ENCODE peak calls at places on chromosomes 6 and 20, in six cellular contexts. I is esophagus squamous epithelium, L is K562, B is body of pancreas, Y is transverse colon, O is heart left ventricle. S is an unnamed sample.

GRCh38 chr20:32497589-32498224 is 87.4 kb downstream of the NOL4L start:
- DNase-seq in I (no peak), L (no peak), B (no peak), Y (no peak), O (no peak), S (no peak)

GRCh38 chr20:34621383-34622367 is 55.2 kb downstream of the PIGU start:
- DNase-seq in I (no peak), L (no peak), B (no peak), Y (peak; percentile 58), O (no peak), S (no peak)

GRCh38 chr20:10447028-10447427 is 11.9 kb downstream of the SLX4IP start:
- DNase-seq in I (no peak), L (peak; percentile 36), B (no peak), Y (peak; percentile 36), O (no peak), S (peak; percentile 43)

GRCh38 chr6:144294016-144294415 is 8.9 kb downstream of the UTRN start:
- DNase-seq in I (no peak), L (no peak), B (no peak), Y (no peak), O (no peak), S (no peak)

GRCh38 chr6:134379086-134379485 is 61.2 kb upstream of the SGK1 start:
- DNase-seq in I (no peak), L (no peak), B (peak; percentile 90), Y (peak; percentile 84), O (no peak), S (no peak)

GRCh38 chr6:105077592-105078463 is 102.0 kb downstream of the POPDC3 start:
- DNase-seq in I (no peak), L (peak; percentile 59), B (no peak), Y (no peak), O (no peak), S (no peak)

GRCh38 chr20:46767127-46767761 is 57.8 kb downstream of the SLC2A10 start:
- DNase-seq in I (no peak), L (peak; percentile 56), B (peak; percentile 19), Y (peak; percentile 51), O (no peak), S (peak; percentile 40)

GRCh38 chr6:92849636-92850035 is 569.7 kb downstream of the EPHA7 start:
- DNase-seq in I (no peak), L (no peak), B (no peak), Y (no peak), O (no peak), S (no peak)

GRCh38 chr20:46757754-46758678 is 48.6 kb downstream of the SLC2A10 start:
- DNase-seq in I (no peak), L (peak; percentile 76), B (peak; percentile 45), Y (peak; percentile 51), O (peak; percentile 40), S (peak; percentile 60)

GRCh38 chr6:44576132-44576601 is 188.7 kb downstream of the CDC5L start:
- DNase-seq in I (no peak), L (no peak), B (no peak), Y (no peak), O (no peak), S (no peak)

GRCh38 chr6:17417817-17418216 is 24.4 kb downstream of the CAP2 start:
- DNase-seq in I (no peak), L (no peak), B (no peak), Y (no peak), O (no peak), S (peak; percentile 60)

GRCh38 chr6:147204060-147204785 is at the start of gene STXBP5:
- DNase-seq in I (no peak), L (peak; percentile 73), B (peak; percentile 65), Y (peak; percentile 63), O (peak; percentile 68), S (no peak)

GRCh38 chr6:141667580-141668309 is 465.0 kb upstream of the GJE1 start:
- DNase-seq in I (no peak), L (no peak), B (no peak), Y (no peak), O (no peak), S (no peak)

DNA sequence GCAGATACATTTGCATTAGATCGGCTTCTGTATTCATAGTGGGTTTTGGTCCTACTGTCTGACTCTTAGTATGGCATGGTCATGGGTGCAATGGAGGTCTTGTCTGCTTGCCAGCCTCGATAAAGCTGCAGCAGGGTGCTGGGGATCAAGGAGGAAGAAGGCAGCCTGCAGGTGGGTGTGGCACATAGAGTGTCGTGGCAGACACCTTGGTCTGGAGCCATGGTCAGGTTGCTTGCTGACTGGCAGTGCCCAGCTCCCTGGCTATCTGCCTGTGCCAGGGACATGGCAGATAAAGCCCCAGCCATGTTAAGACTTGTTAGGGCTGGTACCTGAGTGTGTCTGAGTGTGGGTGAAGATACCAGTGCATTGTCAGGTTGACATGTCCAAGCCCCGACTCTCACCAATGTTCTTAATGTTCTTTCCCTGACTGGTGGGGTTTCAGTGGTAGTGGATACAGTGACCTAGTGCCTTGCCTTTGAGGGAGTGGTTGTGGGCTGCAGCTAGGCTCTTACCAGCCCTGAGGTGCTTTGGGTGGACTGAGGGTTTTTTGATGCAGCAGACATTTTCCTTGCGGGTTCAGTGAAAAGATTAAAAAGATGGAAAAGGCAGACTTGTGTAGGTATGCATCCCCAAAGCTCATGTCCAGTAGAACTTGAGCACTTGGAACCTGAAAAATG is 1.8 kb downstream of the FAM83D start:
- DNase-seq in I (no peak), L (peak; percentile 37), B (no peak), Y (peak; percentile 51), O (no peak), S (no peak)
- TF ChIP-seq POLR2A in I (no peak), L (no peak), B (no peak), Y (no peak), O (no peak), S (no peak)

GRCh38 chr6:89081423-89082322 is 1.1 kb downstream of the PNRC1 start:
- DNase-seq in I (peak; percentile 94), L (peak; percentile 96), B (peak; percentile 99), Y (peak; percentile 99), O (peak; percentile 100), S (peak; percentile 70)
- TF ChIP-seq POLR2A in I (peak; percentile 89), L (peak; percentile 85), B (peak; percentile 92), Y (peak; percentile 77), O (no peak), S (peak; percentile 79)

DNA sequence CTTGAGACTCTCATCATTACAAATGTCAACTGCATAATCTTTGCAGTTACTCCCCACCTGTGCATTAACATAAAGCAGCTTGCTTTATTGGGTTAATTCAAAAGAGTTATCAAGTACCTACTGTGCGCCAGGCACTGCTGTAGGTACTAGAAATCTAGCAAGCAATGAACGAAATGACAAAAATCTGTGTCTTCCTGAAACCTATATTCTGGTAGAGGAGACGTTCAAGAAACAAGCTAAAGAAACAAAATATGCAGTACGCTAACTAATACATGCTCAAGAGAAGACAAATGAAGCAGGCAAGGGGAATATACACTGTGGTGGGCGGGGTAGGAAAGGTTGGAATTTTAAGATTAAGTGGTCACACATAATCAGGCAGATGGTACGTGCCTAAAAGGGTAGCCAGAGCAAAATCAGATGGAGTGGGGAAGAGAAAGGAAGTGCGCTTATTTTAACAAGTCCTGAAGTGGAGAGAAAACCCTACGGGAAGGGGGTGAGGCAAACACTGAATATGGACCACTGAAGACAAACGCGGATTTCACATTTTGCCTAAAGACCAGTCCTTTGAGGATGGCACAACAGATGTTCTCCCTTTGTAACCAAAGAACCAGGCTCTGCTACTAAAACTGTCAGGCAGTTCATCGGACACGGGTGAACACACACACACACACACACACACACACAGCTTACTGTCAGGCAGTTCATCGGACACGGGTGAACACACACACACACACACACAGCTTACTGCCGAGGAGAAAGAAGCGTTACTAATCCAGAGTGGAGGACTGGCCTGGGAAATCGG is 1.2 kb downstream of the ELOVL2 start:
- DNase-seq in I (no peak), L (no peak), B (no peak), Y (no peak), O (no peak), S (no peak)
- TF ChIP-seq POLR2A in I (no peak), L (no peak), B (no peak), Y (no peak), O (no peak), S (no peak)

GRCh38 chr20:60327971-60328660 is 369.9 kb downstream of the CDH26 start:
- DNase-seq in I (no peak), L (no peak), B (no peak), Y (no peak), O (no peak), S (no peak)

GRCh38 chr20:60330461-60330860 is 372.2 kb downstream of the CDH26 start:
- DNase-seq in I (no peak), L (no peak), B (no peak), Y (no peak), O (no peak), S (no peak)

GRCh38 chr20:60332523-60332922 is 374.3 kb downstream of the CDH26 start:
- DNase-seq in I (no peak), L (no peak), B (no peak), Y (no peak), O (no peak), S (no peak)

GRCh38 chr20:60334936-60335335 is 376.7 kb downstream of the CDH26 start:
- DNase-seq in I (no peak), L (no peak), B (no peak), Y (no peak), O (no peak), S (no peak)

DNA sequence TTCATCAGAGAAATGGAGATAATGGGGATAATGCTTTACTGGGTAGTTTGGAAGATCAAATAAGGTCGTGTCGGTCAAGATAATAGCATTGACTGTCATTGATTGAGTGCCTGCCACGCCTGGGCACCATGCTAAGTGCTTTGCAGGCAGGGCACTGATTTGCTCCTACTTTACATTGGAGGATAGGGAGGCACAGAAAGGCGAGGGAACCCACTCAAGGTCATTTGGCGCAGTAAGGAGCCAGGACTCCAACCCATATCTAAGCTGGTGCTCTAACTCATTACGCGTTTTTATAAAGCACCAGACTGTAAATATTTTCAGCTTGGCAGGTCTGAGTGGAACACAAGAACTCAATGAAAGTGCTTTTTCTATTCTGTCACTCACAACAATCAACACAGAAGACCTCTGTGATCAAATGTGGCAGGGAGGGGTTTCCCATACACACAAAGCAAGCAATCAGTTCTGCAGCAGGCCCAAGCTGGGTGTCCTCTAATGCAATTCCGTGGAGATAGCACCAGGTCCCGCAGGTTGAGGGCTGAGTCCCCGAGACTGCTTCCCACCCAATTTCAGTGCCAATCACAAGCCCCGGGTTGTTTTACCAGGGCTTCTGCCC is 373.6 kb downstream of the CDH26 start:
- DNase-seq in I (no peak), L (no peak), B (no peak), Y (no peak), O (no peak), S (no peak)
- TF ChIP-seq POLR2A in I (no peak), L (no peak), B (no peak), Y (no peak), O (no peak), S (no peak)

GRCh38 chr6:138986578-138986977 is 1.5 kb downstream of the REPS1 start:
- DNase-seq in I (no peak), L (peak; percentile 45), B (no peak), Y (no peak), O (no peak), S (no peak)

GRCh38 chr6:138988469-138988834 is 399 bp upstream of the REPS1 start:
- DNase-seq in I (no peak), L (no peak), B (no peak), Y (no peak), O (no peak), S (no peak)

GRCh38 chr6:138989098-138989983 is 1.3 kb upstream of the REPS1 start:
- DNase-seq in I (no peak), L (no peak), B (no peak), Y (no peak), O (no peak), S (no peak)

GRCh38 chr6:138987299-138987642 is 782 bp downstream of the REPS1 start:
- DNase-seq in I (no peak), L (no peak), B (peak; percentile 34), Y (no peak), O (peak; percentile 39), S (no peak)

GRCh38 chr6:138987643-138988468 is at the start of gene REPS1:
- DNase-seq in I (peak; percentile 59), L (peak; percentile 94), B (peak; percentile 93), Y (peak; percentile 93), O (peak; percentile 92), S (peak; percentile 83)
- TF ChIP-seq POLR2A in I (peak; percentile 82), L (peak; percentile 92), B (peak; percentile 89), Y (peak; percentile 90), O (no peak), S (peak; percentile 76)